ENCODE peak calls at places on chromosomes 6 and 20, in ten cellular contexts. One of them, this sample, is unnamed.

GRCh38 chr6:56864171-56864616 is 90.7 kb upstream of the BEND6 start:
- DNase-seq in coronary artery: no peak
- DNase-seq in neural crest cell: no peak
- DNase-seq in lung: no peak
- DNase-seq in suprapubic skin: no peak
- DNase-seq in astrocyte of the cerebellum: no peak
- DNase-seq in AG10803: no peak
- DNase-seq in upper lobe of right lung: no peak
- DNase-seq in CD4-positive, alpha-beta T cell: no peak
- DNase-seq in CD8-positive, alpha-beta T cell: no peak
- DNase-seq in this sample: no peak

GRCh38 chr20:46562373-46563169 is 12.1 kb upstream of the OCSTAMP start:
- DNase-seq in suprapubic skin: peak
- DNase-seq in coronary artery: peak
- DNase-seq in neural crest cell: peak
- DNase-seq in upper lobe of right lung: no peak
- DNase-seq in CD4-positive, alpha-beta T cell: peak
- DNase-seq in CD8-positive, alpha-beta T cell: peak
- DNase-seq in lung: peak
- DNase-seq in astrocyte of the cerebellum: peak
- DNase-seq in AG10803: peak
- DNase-seq in this sample: peak

GRCh38 chr6:16057411-16057810 is 71.5 kb upstream of the MYLIP start:
- DNase-seq in CD4-positive, alpha-beta T cell: no peak
- DNase-seq in AG10803: no peak
- DNase-seq in lung: no peak
- DNase-seq in CD8-positive, alpha-beta T cell: no peak
- DNase-seq in coronary artery: no peak
- DNase-seq in upper lobe of right lung: no peak
- DNase-seq in neural crest cell: no peak
- DNase-seq in suprapubic skin: no peak
- DNase-seq in astrocyte of the cerebellum: no peak
- DNase-seq in this sample: no peak

GRCh38 chr6:159110748-159111147 is 58.5 kb upstream of the FNDC1 start:
- DNase-seq in neural crest cell: no peak
- DNase-seq in CD4-positive, alpha-beta T cell: no peak
- DNase-seq in suprapubic skin: no peak
- DNase-seq in astrocyte of the cerebellum: no peak
- DNase-seq in AG10803: no peak
- DNase-seq in coronary artery: peak
- DNase-seq in CD8-positive, alpha-beta T cell: no peak
- DNase-seq in upper lobe of right lung: no peak
- DNase-seq in lung: no peak
- DNase-seq in this sample: no peak

GRCh38 chr6:97437087-97437486 is 154.1 kb upstream of the MMS22L start:
- DNase-seq in astrocyte of the cerebellum: no peak
- DNase-seq in CD4-positive, alpha-beta T cell: no peak
- DNase-seq in lung: no peak
- DNase-seq in upper lobe of right lung: no peak
- DNase-seq in suprapubic skin: no peak
- DNase-seq in neural crest cell: no peak
- DNase-seq in coronary artery: no peak
- DNase-seq in AG10803: peak
- DNase-seq in CD8-positive, alpha-beta T cell: no peak
- DNase-seq in this sample: no peak

GRCh38 chr6:137353842-137354397 is 134.7 kb upstream of the IFNGR1 start:
- DNase-seq in AG10803: no peak
- DNase-seq in upper lobe of right lung: no peak
- DNase-seq in lung: no peak
- DNase-seq in neural crest cell: no peak
- DNase-seq in coronary artery: no peak
- DNase-seq in suprapubic skin: no peak
- DNase-seq in CD4-positive, alpha-beta T cell: no peak
- DNase-seq in CD8-positive, alpha-beta T cell: no peak
- DNase-seq in astrocyte of the cerebellum: no peak
- DNase-seq in this sample: no peak

GRCh38 chr6:115675443-115675842 is 385.2 kb downstream of the FRK start:
- DNase-seq in lung: no peak
- DNase-seq in upper lobe of right lung: no peak
- DNase-seq in astrocyte of the cerebellum: no peak
- DNase-seq in suprapubic skin: no peak
- DNase-seq in neural crest cell: no peak
- DNase-seq in CD4-positive, alpha-beta T cell: no peak
- DNase-seq in CD8-positive, alpha-beta T cell: no peak
- DNase-seq in coronary artery: no peak
- DNase-seq in AG10803: no peak
- DNase-seq in this sample: no peak

GRCh38 chr20:39876974-39877615 is 811.9 kb downstream of the MAFB start:
- DNase-seq in suprapubic skin: no peak
- DNase-seq in lung: no peak
- DNase-seq in CD8-positive, alpha-beta T cell: no peak
- DNase-seq in astrocyte of the cerebellum: no peak
- DNase-seq in CD4-positive, alpha-beta T cell: no peak
- DNase-seq in neural crest cell: no peak
- DNase-seq in coronary artery: no peak
- DNase-seq in upper lobe of right lung: no peak
- DNase-seq in AG10803: no peak
- DNase-seq in this sample: no peak

GRCh38 chr20:31927758-31928157 is 24.1 kb downstream of the PDRG1 start:
- DNase-seq in astrocyte of the cerebellum: no peak
- DNase-seq in neural crest cell: no peak
- DNase-seq in upper lobe of right lung: no peak
- DNase-seq in AG10803: no peak
- DNase-seq in CD8-positive, alpha-beta T cell: no peak
- DNase-seq in coronary artery: no peak
- DNase-seq in suprapubic skin: no peak
- DNase-seq in CD4-positive, alpha-beta T cell: no peak
- DNase-seq in lung: no peak
- DNase-seq in this sample: no peak

GRCh38 chr20:33477386-33478234 is 12.3 kb upstream of the CBFA2T2 start:
- DNase-seq in suprapubic skin: no peak
- DNase-seq in CD4-positive, alpha-beta T cell: no peak
- DNase-seq in neural crest cell: no peak
- DNase-seq in AG10803: no peak
- DNase-seq in lung: no peak
- DNase-seq in CD8-positive, alpha-beta T cell: no peak
- DNase-seq in coronary artery: no peak
- DNase-seq in astrocyte of the cerebellum: no peak
- DNase-seq in upper lobe of right lung: no peak
- DNase-seq in this sample: no peak

GRCh38 chr20:53085720-53086119 is 113.6 kb downstream of the TSHZ2 start:
- DNase-seq in CD4-positive, alpha-beta T cell: no peak
- DNase-seq in suprapubic skin: no peak
- DNase-seq in lung: no peak
- DNase-seq in upper lobe of right lung: no peak
- DNase-seq in AG10803: no peak
- DNase-seq in neural crest cell: no peak
- DNase-seq in astrocyte of the cerebellum: no peak
- DNase-seq in coronary artery: no peak
- DNase-seq in CD8-positive, alpha-beta T cell: no peak
- DNase-seq in this sample: no peak

GRCh38 chr20:17610566-17611289 is 40.9 kb downstream of the DSTN start:
- DNase-seq in CD4-positive, alpha-beta T cell: peak
- DNase-seq in AG10803: peak
- DNase-seq in lung: no peak
- DNase-seq in CD8-positive, alpha-beta T cell: peak
- DNase-seq in coronary artery: peak
- DNase-seq in upper lobe of right lung: peak
- DNase-seq in suprapubic skin: peak
- DNase-seq in astrocyte of the cerebellum: no peak
- DNase-seq in neural crest cell: no peak
- DNase-seq in this sample: no peak

GRCh38 chr20:11266571-11266970 is 592.8 kb upstream of the JAG1 start:
- DNase-seq in CD4-positive, alpha-beta T cell: no peak
- DNase-seq in suprapubic skin: no peak
- DNase-seq in neural crest cell: no peak
- DNase-seq in astrocyte of the cerebellum: no peak
- DNase-seq in AG10803: no peak
- DNase-seq in coronary artery: no peak
- DNase-seq in lung: no peak
- DNase-seq in CD8-positive, alpha-beta T cell: no peak
- DNase-seq in upper lobe of right lung: no peak
- DNase-seq in this sample: no peak

GRCh38 chr20:11255860-11256259 is 582.1 kb upstream of the JAG1 start:
- DNase-seq in AG10803: no peak
- DNase-seq in neural crest cell: no peak
- DNase-seq in coronary artery: no peak
- DNase-seq in lung: no peak
- DNase-seq in astrocyte of the cerebellum: no peak
- DNase-seq in suprapubic skin: no peak
- DNase-seq in CD4-positive, alpha-beta T cell: no peak
- DNase-seq in upper lobe of right lung: no peak
- DNase-seq in CD8-positive, alpha-beta T cell: no peak
- DNase-seq in this sample: no peak

GRCh38 chr20:11260611-11261010 is 586.8 kb upstream of the JAG1 start:
- DNase-seq in astrocyte of the cerebellum: peak
- DNase-seq in upper lobe of right lung: no peak
- DNase-seq in neural crest cell: no peak
- DNase-seq in suprapubic skin: no peak
- DNase-seq in lung: no peak
- DNase-seq in CD4-positive, alpha-beta T cell: no peak
- DNase-seq in CD8-positive, alpha-beta T cell: no peak
- DNase-seq in coronary artery: no peak
- DNase-seq in AG10803: no peak
- DNase-seq in this sample: no peak

GRCh38 chr20:11267131-11267761 is 593.4 kb upstream of the JAG1 start:
- DNase-seq in upper lobe of right lung: no peak
- DNase-seq in lung: peak
- DNase-seq in CD8-positive, alpha-beta T cell: no peak
- DNase-seq in AG10803: peak
- DNase-seq in suprapubic skin: no peak
- DNase-seq in neural crest cell: no peak
- DNase-seq in coronary artery: peak
- DNase-seq in CD4-positive, alpha-beta T cell: no peak
- DNase-seq in astrocyte of the cerebellum: peak
- DNase-seq in this sample: no peak

DNA sequence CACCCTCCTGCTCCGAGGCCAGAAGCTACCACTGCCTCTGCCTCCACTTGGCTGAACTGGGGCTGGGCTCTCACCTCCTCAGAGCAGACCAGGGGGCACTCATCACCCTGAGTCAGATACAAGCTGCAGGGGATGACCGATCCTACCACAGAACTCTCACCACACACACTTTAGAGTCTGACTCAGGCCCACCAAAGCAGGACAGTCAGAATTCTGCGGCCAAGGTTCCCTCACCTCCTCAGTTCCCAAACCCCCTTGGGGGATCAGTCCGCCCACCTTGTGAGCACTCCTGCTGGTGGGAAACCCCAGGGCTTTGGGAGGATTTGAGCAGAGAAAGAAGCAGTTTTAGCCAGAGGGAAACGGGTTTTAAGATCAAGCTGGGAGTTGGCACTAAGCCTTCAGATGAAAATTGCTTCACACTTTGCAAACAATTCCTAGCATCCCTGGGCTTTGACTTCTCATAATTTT is 587.8 kb upstream of the JAG1 start:
- DNase-seq in upper lobe of right lung: no peak
- DNase-seq in astrocyte of the cerebellum: peak
- DNase-seq in AG10803: peak
- DNase-seq in neural crest cell: no peak
- DNase-seq in CD8-positive, alpha-beta T cell: no peak
- DNase-seq in lung: no peak
- DNase-seq in coronary artery: no peak
- DNase-seq in CD4-positive, alpha-beta T cell: no peak
- DNase-seq in suprapubic skin: no peak
- DNase-seq in this sample: no peak
- TF ChIP-seq CTCF in upper lobe of right lung: no peak
- TF ChIP-seq CTCF in astrocyte of the cerebellum: no peak
- TF ChIP-seq CTCF in AG10803: peak
- TF ChIP-seq CTCF in neural crest cell: no peak
- TF ChIP-seq CTCF in CD8-positive, alpha-beta T cell: no peak
- TF ChIP-seq CTCF in lung: no peak
- TF ChIP-seq CTCF in coronary artery: no peak
- TF ChIP-seq CTCF in CD4-positive, alpha-beta T cell: no peak
- TF ChIP-seq CTCF in suprapubic skin: no peak
- TF ChIP-seq CTCF in this sample: no peak

DNA sequence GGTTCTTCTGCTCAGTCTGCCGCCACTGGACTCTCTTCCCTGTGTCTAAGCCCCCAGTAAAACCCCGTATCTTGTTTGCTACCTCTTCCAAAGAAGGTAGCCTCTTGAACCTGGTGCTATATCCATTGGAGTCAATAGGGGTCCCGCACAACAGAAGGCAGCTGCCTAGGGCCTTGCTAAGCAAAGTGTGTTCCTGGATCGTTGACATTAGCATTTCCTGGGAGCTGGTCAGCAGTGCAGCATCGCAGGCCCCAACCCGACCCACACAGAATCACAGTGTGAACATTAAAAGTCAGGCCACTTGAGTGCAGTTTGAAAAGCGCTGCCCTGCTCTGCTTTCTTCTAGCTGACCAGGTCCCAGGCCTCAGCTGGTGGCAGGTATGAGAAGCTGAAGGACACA is 2.9 kb downstream of the ADA start:
- DNase-seq in suprapubic skin: no peak
- DNase-seq in upper lobe of right lung: no peak
- DNase-seq in CD4-positive, alpha-beta T cell: no peak
- DNase-seq in AG10803: no peak
- DNase-seq in coronary artery: no peak
- DNase-seq in astrocyte of the cerebellum: no peak
- DNase-seq in neural crest cell: no peak
- DNase-seq in CD8-positive, alpha-beta T cell: no peak
- DNase-seq in lung: no peak
- DNase-seq in this sample: no peak
- TF ChIP-seq CTCF in suprapubic skin: no peak
- TF ChIP-seq CTCF in upper lobe of right lung: no peak
- TF ChIP-seq CTCF in CD4-positive, alpha-beta T cell: no peak
- TF ChIP-seq CTCF in AG10803: no peak
- TF ChIP-seq CTCF in coronary artery: no peak
- TF ChIP-seq CTCF in astrocyte of the cerebellum: no peak
- TF ChIP-seq CTCF in neural crest cell: no peak
- TF ChIP-seq CTCF in CD8-positive, alpha-beta T cell: no peak
- TF ChIP-seq CTCF in lung: no peak
- TF ChIP-seq CTCF in this sample: no peak

DNA sequence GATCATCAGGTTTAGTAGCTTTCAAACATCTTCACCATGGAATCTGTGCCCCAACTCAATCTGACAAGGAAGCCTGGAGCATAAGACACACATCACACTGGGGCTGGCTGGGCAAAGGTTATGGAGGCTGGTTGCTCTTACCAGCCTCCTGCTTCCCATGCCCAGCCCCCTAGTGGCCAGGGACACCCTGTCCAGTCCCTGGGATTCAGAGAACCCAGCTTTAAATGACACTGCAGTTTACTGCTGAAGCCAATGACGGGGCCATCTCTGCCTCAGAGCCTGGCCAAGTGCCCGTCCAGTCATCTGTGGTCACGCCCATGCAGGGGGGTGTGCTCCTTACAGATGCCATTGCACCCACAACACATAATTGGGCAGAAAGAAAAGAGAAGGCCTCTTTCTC is 272.9 kb downstream of the SMOC2 start:
- DNase-seq in coronary artery: peak
- DNase-seq in neural crest cell: peak
- DNase-seq in CD8-positive, alpha-beta T cell: no peak
- DNase-seq in AG10803: no peak
- DNase-seq in astrocyte of the cerebellum: no peak
- DNase-seq in lung: no peak
- DNase-seq in upper lobe of right lung: no peak
- DNase-seq in suprapubic skin: no peak
- DNase-seq in CD4-positive, alpha-beta T cell: no peak
- DNase-seq in this sample: peak
- TF ChIP-seq CTCF in coronary artery: no peak
- TF ChIP-seq CTCF in neural crest cell: peak
- TF ChIP-seq CTCF in CD8-positive, alpha-beta T cell: no peak
- TF ChIP-seq CTCF in AG10803: no peak
- TF ChIP-seq CTCF in astrocyte of the cerebellum: peak
- TF ChIP-seq CTCF in lung: no peak
- TF ChIP-seq CTCF in upper lobe of right lung: no peak
- TF ChIP-seq CTCF in suprapubic skin: no peak
- TF ChIP-seq CTCF in CD4-positive, alpha-beta T cell: no peak
- TF ChIP-seq CTCF in this sample: no peak

GRCh38 chr6:111668410-111668809 is 62.7 kb upstream of the TRAF3IP2 start:
- DNase-seq in CD4-positive, alpha-beta T cell: no peak
- DNase-seq in neural crest cell: no peak
- DNase-seq in suprapubic skin: no peak
- DNase-seq in lung: no peak
- DNase-seq in upper lobe of right lung: no peak
- DNase-seq in astrocyte of the cerebellum: no peak
- DNase-seq in AG10803: no peak
- DNase-seq in CD8-positive, alpha-beta T cell: no peak
- DNase-seq in coronary artery: no peak
- DNase-seq in this sample: peak
- TF ChIP-seq CTCF in CD4-positive, alpha-beta T cell: no peak
- TF ChIP-seq CTCF in neural crest cell: peak
- TF ChIP-seq CTCF in suprapubic skin: peak
- TF ChIP-seq CTCF in lung: no peak
- TF ChIP-seq CTCF in upper lobe of right lung: peak
- TF ChIP-seq CTCF in astrocyte of the cerebellum: peak
- TF ChIP-seq CTCF in AG10803: peak
- TF ChIP-seq CTCF in CD8-positive, alpha-beta T cell: no peak
- TF ChIP-seq CTCF in coronary artery: no peak
- TF ChIP-seq CTCF in this sample: peak